ENCODE peak calls at places on chromosomes 2 and 18, in seven cellular contexts. G is fibroblast of mammary gland; F is activated naive CD4-positive, alpha-beta T cell treated with Interleukin-2 at 50 U/mL for 16 hours; O is stimulated activated CD8-positive, alpha-beta memory T cell treated with anti-CD3 and anti-CD28 coated beads, Interleukin-12 subunit alpha, Interleukin-12 subunit beta, amount 100 ng/mL, for 4 hours; Y is left ventricle myocardium inferior; C is AG09319; V is BJ. E is an unnamed sample.

GRCh38 chr2:230877737-230878598 is 13.2 kb downstream of the ITM2C start:
- DNase-seq in V (no peak), C (no peak), G (no peak), F (no peak), Y (no peak), O (peak; percentile 62), E (no peak)

GRCh38 chr2:160473508-160474318 is 19.9 kb downstream of the RBMS1 start:
- DNase-seq in G (no peak), V (no peak), C (no peak), Y (no peak), F (no peak), O (no peak), E (no peak)

GRCh38 chr2:6492573-6492972 is 373.1 kb downstream of the CMPK2 start:
- DNase-seq in F (no peak), Y (no peak), C (no peak), O (no peak), G (no peak), V (no peak), E (no peak)

GRCh38 chr2:180520206-180520605 is 460.2 kb upstream of the UBE2E3 start:
- DNase-seq in F (no peak), V (no peak), O (no peak), G (peak; percentile 29), C (no peak), Y (no peak), E (no peak)

GRCh38 chr2:134718095-134718955 is 475 bp downstream of the TMEM163 start:
- DNase-seq in O (no peak), G (no peak), Y (peak; percentile 18), C (no peak), F (no peak), V (no peak), E (no peak)

GRCh38 chr18:79851981-79852380 is 54.2 kb downstream of the KCNG2 start:
- DNase-seq in V (no peak), G (no peak), C (no peak), F (no peak), Y (no peak), O (no peak), E (no peak)

GRCh38 chr18:29531746-29532145 is 1354.8 kb upstream of the CDH2 start:
- DNase-seq in O (no peak), Y (no peak), G (no peak), C (no peak), V (no peak), F (no peak), E (no peak)

GRCh38 chr2:145569108-145569507 is 1049.2 kb upstream of the ZEB2 start:
- DNase-seq in O (no peak), G (peak; percentile 83), V (no peak), F (no peak), Y (no peak), C (no peak), E (no peak)

GRCh38 chr2:83196225-83196624 is 1262.9 kb downstream of the SUCLG1 start:
- DNase-seq in F (no peak), O (no peak), V (no peak), Y (no peak), G (peak; percentile 7), C (no peak), E (no peak)

GRCh38 chr2:20113986-20114938 is 62.8 kb upstream of the LAPTM4A start:
- DNase-seq in G (no peak), V (no peak), C (no peak), Y (no peak), F (no peak), O (no peak), E (no peak)

GRCh38 chr2:239721991-239722759 is 303.0 kb downstream of the NDUFA10 start:
- DNase-seq in V (no peak), C (no peak), Y (no peak), O (no peak), F (no peak), G (no peak), E (no peak)

GRCh38 chr2:223751012-223751411 is 86.4 kb downstream of the AP1S3 start:
- DNase-seq in V (no peak), O (no peak), Y (no peak), C (no peak), G (no peak), F (no peak), E (no peak)

GRCh38 chr2:47452761-47453160 is 49.8 kb downstream of the MSH2 start:
- DNase-seq in V (no peak), G (peak; percentile 10), Y (no peak), O (no peak), C (no peak), F (no peak), E (no peak)

GRCh38 chr2:99852376-99852934 is 289.9 kb downstream of the AFF3 start:
- DNase-seq in G (no peak), Y (no peak), F (no peak), O (no peak), C (no peak), V (no peak), E (no peak)

GRCh38 chr2:179129574-179130238 is 79.8 kb upstream of the CCDC141 start:
- DNase-seq in C (no peak), V (no peak), Y (no peak), G (peak; percentile 37), F (no peak), O (no peak), E (no peak)

GRCh38 chr2:24919100-24919976 is 699 bp downstream of the ADCY3 start:
- DNase-seq in C (no peak), Y (no peak), F (peak; percentile 65), O (peak; percentile 35), G (no peak), V (no peak), E (peak; percentile 69)

GRCh38 chr2:104406273-104406726 is 447.6 kb upstream of the POU3F3 start:
- DNase-seq in V (no peak), C (no peak), Y (no peak), F (no peak), G (peak; percentile 4), O (no peak), E (no peak)

GRCh38 chr2:150889141-150889540 is 372.5 kb downstream of the RBM43 start:
- DNase-seq in C (no peak), Y (no peak), G (no peak), O (no peak), F (no peak), V (peak; percentile 47), E (no peak)

GRCh38 chr18:5909130-5909529 is 13.8 kb upstream of the TMEM200C start:
- DNase-seq in F (no peak), C (no peak), Y (no peak), V (no peak), G (no peak), O (no peak), E (no peak)

GRCh38 chr2:212938144-212938793 is 213.1 kb downstream of the IKZF2 start:
- DNase-seq in G (no peak), F (no peak), Y (no peak), V (no peak), O (no peak), C (no peak), E (no peak)

GRCh38 chr2:103980401-103980800 is 873.5 kb upstream of the POU3F3 start:
- DNase-seq in Y (no peak), C (no peak), O (no peak), G (no peak), F (no peak), V (no peak), E (no peak)

GRCh38 chr18:73283032-73283431 is 415.2 kb upstream of the NETO1 start:
- DNase-seq in O (no peak), Y (no peak), F (no peak), C (no peak), V (no peak), G (peak; percentile 43), E (no peak)

GRCh38 chr2:156006721-156007618 is 325.6 kb downstream of the NR4A2 start:
- DNase-seq in C (no peak), Y (no peak), O (no peak), F (no peak), G (no peak), V (no peak), E (no peak)

GRCh38 chr2:40367032-40367431 is 84.9 kb downstream of the SLC8A1 start:
- DNase-seq in V (no peak), O (no peak), Y (no peak), F (no peak), G (no peak), C (no peak), E (no peak)

GRCh38 chr2:234679766-234680687 is 183.1 kb upstream of the ARL4C start:
- DNase-seq in F (no peak), V (peak; percentile 99), G (peak; percentile 99), O (no peak), Y (peak; percentile 60), C (peak; percentile 82), E (no peak)

GRCh38 chr2:119230630-119231185 is 7.1 kb downstream of the STEAP3 start:
- DNase-seq in G (peak; percentile 52), C (no peak), F (no peak), V (no peak), O (no peak), Y (no peak), E (no peak)

GRCh38 chr2:219269362-219270054 is 9.7 kb upstream of the DNAJB2 start:
- DNase-seq in F (no peak), V (no peak), O (no peak), C (no peak), G (no peak), Y (no peak), E (no peak)

GRCh38 chr18:70430501-70431173 is 141.8 kb downstream of the SOCS6 start:
- DNase-seq in Y (no peak), F (no peak), G (no peak), O (no peak), C (no peak), V (no peak), E (no peak)

GRCh38 chr2:68569604-68570003 is 73.8 kb upstream of the PROKR1 start:
- DNase-seq in G (peak; percentile 78), V (no peak), O (no peak), F (no peak), C (no peak), Y (no peak), E (no peak)

GRCh38 chr2:42618972-42619371 is 50.5 kb downstream of the MTA3 start:
- DNase-seq in G (peak; percentile 53), F (no peak), C (no peak), V (peak; percentile 26), Y (no peak), O (no peak), E (no peak)

E was measured in GM06990.